ENCODE peak calls at places on chromosomes 12 and 14, in seven cellular contexts. W is activated naive CD4-positive, alpha-beta T cell; B is activated CD4-positive, alpha-beta memory T cell treated with anti-CD3 and anti-CD28 coated beads, Interleukin-2, amount 10 ng/mL, durations not matched to agents 7 days and 5 days; R is effector memory CD8-positive, alpha-beta T cell; G is GM12864; C is stimulated activated CD4-positive, alpha-beta T cell treated with anti-CD3 and anti-CD28 coated beads, Interleukin-4, amount 100 ng/mL, for 48 hours; S is HepG2. V is an unnamed sample.

GRCh38 chr12:57215668-57216013 is 953 bp upstream of the NXPH4 start:
- DNase-seq in G (no peak), S (no peak), B (peak), C (no peak), W (no peak), R (peak), V (no peak)

GRCh38 chr12:50923361-50924130 is 28.8 kb upstream of the HIGD1C start:
- DNase-seq in R (no peak), S (no peak), G (no peak), W (no peak), C (no peak), B (no peak), V (no peak)

GRCh38 chr12:90953956-90954421 is 987 bp downstream of the CCER1 start:
- DNase-seq in S (peak), B (no peak), C (peak), R (no peak), W (no peak), G (no peak), V (no peak)

GRCh38 chr14:104103061-104104005 is 17.8 kb downstream of the ASPG start:
- DNase-seq in C (no peak), W (no peak), S (no peak), B (no peak), R (no peak), G (no peak), V (no peak)

GRCh38 chr12:41202051-41202450 is 13.9 kb downstream of the PDZRN4 start:
- DNase-seq in G (no peak), R (no peak), B (no peak), C (no peak), S (no peak), W (no peak), V (no peak)

GRCh38 chr12:19304149-19304780 is 135.0 kb upstream of the AEBP2 start:
- DNase-seq in C (no peak), B (no peak), S (peak), R (no peak), W (no peak), G (no peak), V (no peak)

GRCh38 chr12:102961488-102961801 is 4.0 kb downstream of the ASCL1 start:
- DNase-seq in S (no peak), C (no peak), W (no peak), R (no peak), B (no peak), G (no peak), V (no peak)

GRCh38 chr14:89391123-89391522 is 25.9 kb downstream of the FOXN3 start:
- DNase-seq in W (no peak), C (no peak), R (no peak), B (no peak), G (no peak), S (peak), V (no peak)

GRCh38 chr14:68781161-68782021 is 11.5 kb downstream of the ZFP36L1 start:
- DNase-seq in G (no peak), S (no peak), W (no peak), R (peak), B (peak), C (no peak), V (no peak)

GRCh38 chr14:68147331-68147730 is 327.8 kb downstream of the RAD51B start:
- DNase-seq in W (no peak), R (no peak), G (no peak), C (no peak), S (no peak), B (no peak), V (no peak)

GRCh38 chr12:101642115-101643067 is 47.6 kb downstream of the MYBPC1 start:
- DNase-seq in R (no peak), C (no peak), B (no peak), S (no peak), G (no peak), W (no peak), V (peak)

GRCh38 chr14:75126121-75126544 is 715 bp downstream of the NEK9 start:
- DNase-seq in S (no peak), R (no peak), B (no peak), G (no peak), W (no peak), C (no peak), V (no peak)

GRCh38 chr14:30296956-30297405 is 262.0 kb upstream of the G2E3 start:
- DNase-seq in B (no peak), S (no peak), C (no peak), R (no peak), G (no peak), W (no peak), V (no peak)

GRCh38 chr12:9090220-9090619 is 25.5 kb downstream of the A2M start:
- DNase-seq in S (no peak), C (no peak), G (no peak), B (no peak), W (no peak), R (no peak), V (no peak)

GRCh38 chr12:41983896-41984295 is 160.8 kb downstream of the GXYLT1 start:
- DNase-seq in S (no peak), C (no peak), W (no peak), R (no peak), G (no peak), B (no peak), V (no peak)

GRCh38 chr12:1972260-1972659 is 32.0 kb downstream of the DCP1B start:
- DNase-seq in G (no peak), W (no peak), B (no peak), R (no peak), C (no peak), S (no peak), V (no peak)

GRCh38 chr14:99268776-99269510 is 3.1 kb downstream of the BCL11B start:
- DNase-seq in B (no peak), S (no peak), W (no peak), G (no peak), C (no peak), R (no peak), V (no peak)

GRCh38 chr14:59161571-59162175 is 26.8 kb upstream of the DAAM1 start:
- DNase-seq in W (no peak), R (no peak), B (no peak), S (peak), C (no peak), G (no peak), V (no peak)

GRCh38 chr12:62247242-62247641 is 13.0 kb upstream of the USP15 start:
- DNase-seq in B (no peak), C (no peak), S (no peak), W (no peak), G (no peak), R (no peak), V (no peak)

GRCh38 chr14:51093371-51094281 is 1.3 kb downstream of the TRIM9 start:
- DNase-seq in W (no peak), C (peak), S (no peak), G (peak), R (peak), B (peak), V (peak)

GRCh38 chr12:99278899-99279298 is 368.7 kb upstream of the GARIN6 start:
- DNase-seq in B (no peak), C (no peak), S (no peak), R (no peak), G (no peak), W (no peak), V (no peak)

GRCh38 chr12:21933656-21934055 is 7.6 kb downstream of the ABCC9 start:
- DNase-seq in W (no peak), S (no peak), R (no peak), C (no peak), G (no peak), B (no peak), V (no peak)

GRCh38 chr12:108589840-108590229 is 8.0 kb downstream of the TMEM119 start:
- DNase-seq in C (no peak), S (no peak), W (no peak), G (no peak), B (no peak), R (no peak), V (no peak)

GRCh38 chr14:73785834-73786631 is 65.6 kb upstream of the PTGR2 start:
- DNase-seq in C (peak), R (peak), W (no peak), B (peak), G (no peak), S (peak), V (peak)

GRCh38 chr14:103456167-103456835 is 66.3 kb downstream of the CKB start:
- DNase-seq in S (no peak), R (no peak), W (no peak), G (no peak), C (no peak), B (no peak), V (no peak)

GRCh38 chr12:89451876-89452275 is 72.7 kb downstream of the GALNT4 start:
- DNase-seq in R (no peak), W (no peak), B (no peak), C (no peak), G (no peak), S (no peak), V (no peak)

GRCh38 chr12:119179335-119180021 is 747 bp downstream of the HSPB8 start:
- DNase-seq in B (no peak), C (no peak), G (no peak), S (peak), R (no peak), W (no peak), V (peak)

GRCh38 chr12:115661103-115661502 is 616.4 kb downstream of the MED13L start:
- DNase-seq in W (no peak), B (no peak), R (no peak), G (no peak), C (no peak), S (no peak), V (no peak)

GRCh38 chr14:24436355-24437019 is 6.1 kb downstream of the SDR39U1 start:
- DNase-seq in B (peak), C (no peak), W (no peak), G (peak), R (peak), S (peak), V (no peak)

GRCh38 chr12:26153421-26154154 is 28.8 kb upstream of the BHLHE41 start:
- DNase-seq in C (no peak), B (no peak), R (no peak), S (peak), W (no peak), G (no peak), V (no peak)

GRCh38 chr12:25797335-25797863 is 161.1 kb upstream of the RASSF8 start:
- DNase-seq in B (no peak), W (no peak), C (no peak), G (no peak), R (no peak), S (no peak), V (no peak)

GRCh38 chr12:88958153-88958552 is 377.9 kb upstream of the KITLG start:
- DNase-seq in R (no peak), W (no peak), S (peak), B (no peak), C (no peak), G (no peak), V (no peak)

GRCh38 chr12:92987362-92987761 is 58.3 kb upstream of the EEA1 start:
- DNase-seq in R (peak), S (peak), B (no peak), C (no peak), W (no peak), G (peak), V (no peak)

GRCh38 chr14:24418492-24418873 is 11.0 kb downstream of the CBLN3 start:
- DNase-seq in G (no peak), S (no peak), W (no peak), C (no peak), R (no peak), B (no peak), V (no peak)

GRCh38 chr12:96412431-96412830 is 12.2 kb upstream of the CDK17 start:
- DNase-seq in C (no peak), B (no peak), W (no peak), G (no peak), S (no peak), R (no peak), V (no peak)

GRCh38 chr12:65372574-65372973 is 94.1 kb downstream of the MSRB3 start:
- DNase-seq in B (no peak), C (no peak), S (no peak), R (no peak), G (no peak), W (no peak), V (no peak)

GRCh38 chr12:2535583-2536187 is 259.1 kb upstream of the FKBP4 start:
- DNase-seq in C (no peak), W (no peak), B (no peak), S (no peak), R (no peak), G (no peak), V (no peak)